ENCODE peak calls at places on chromosomes 13 and 19, in seven cellular contexts. S, I, F, A, T, R and Q are unnamed samples.
A peak's percentile ranks its signal among the peaks of the same experiment; 100 is the strongest.

GRCh38 chr19:11142528-11143171 is 12.9 kb downstream of the SPC24 start:
- DNase-seq in F (peak; percentile 80), A (peak; percentile 87), R (no peak), I (peak; percentile 79), T (peak; percentile 26), S (no peak), Q (peak; percentile 80)

GRCh38 chr13:80473695-80474094 is 132.8 kb upstream of the SPRY2 start:
- DNase-seq in A (peak; percentile 84), S (no peak), R (no peak), F (no peak), T (peak; percentile 79), I (no peak), Q (peak; percentile 94)

GRCh38 chr19:8004723-8005513 is 523 bp downstream of the ELAVL1 start:
- DNase-seq in A (no peak), F (no peak), S (no peak), T (no peak), I (no peak), R (no peak), Q (no peak)

GRCh38 chr13:87656311-87656710 is 14.9 kb upstream of the SLITRK5 start:
- DNase-seq in I (no peak), A (peak; percentile 69), R (no peak), F (no peak), S (no peak), T (no peak), Q (peak; percentile 7)

GRCh38 chr13:113453962-113454361 is 674 bp upstream of the ADPRHL1 start:
- DNase-seq in I (no peak), R (no peak), F (no peak), S (no peak), T (no peak), A (no peak), Q (no peak)

GRCh38 chr19:5742051-5742450 is 21.6 kb downstream of the CATSPERD start:
- DNase-seq in R (no peak), I (no peak), A (no peak), T (no peak), F (no peak), S (no peak), Q (no peak)

GRCh38 chr19:17107546-17108452 is 32.2 kb downstream of the MYO9B start:
- DNase-seq in T (no peak), I (peak; percentile 84), R (no peak), A (peak; percentile 92), F (peak; percentile 85), S (no peak), Q (peak; percentile 96)

GRCh38 chr19:38726761-38727301 is 17.4 kb downstream of the CAPN12 start:
- DNase-seq in R (no peak), T (no peak), S (no peak), A (no peak), F (no peak), I (no peak), Q (no peak)

GRCh38 chr19:6801397-6802086 is 29.0 kb downstream of the VAV1 start:
- DNase-seq in A (no peak), I (peak; percentile 56), F (peak; percentile 89), T (no peak), R (peak; percentile 80), S (peak; percentile 80), Q (peak; percentile 54)

GRCh38 chr13:37995052-37995451 is 125.5 kb upstream of the TRPC4 start:
- DNase-seq in A (peak; percentile 53), S (peak; percentile 69), F (no peak), T (no peak), R (no peak), I (no peak), Q (no peak)

GRCh38 chr19:46394398-46394797 is 19.0 kb downstream of the CCDC8 start:
- DNase-seq in T (no peak), F (no peak), I (no peak), A (no peak), S (no peak), R (no peak), Q (no peak)

GRCh38 chr13:23610966-23611486 is 40.8 kb downstream of the TNFRSF19 start:
- DNase-seq in T (no peak), R (no peak), I (no peak), A (no peak), F (no peak), S (no peak), Q (no peak)

GRCh38 chr19:10858204-10858828 is 10.1 kb downstream of the C19orf38 start:
- DNase-seq in R (no peak), S (no peak), I (no peak), T (no peak), A (no peak), F (no peak), Q (no peak)

GRCh38 chr13:52411629-52412028 is 5.7 kb upstream of the THSD1 start:
- DNase-seq in R (no peak), F (no peak), A (peak; percentile 97), S (no peak), I (no peak), T (no peak), Q (peak; percentile 100)

GRCh38 chr13:113764793-113765190 is 5.8 kb downstream of the TMEM255B start:
- DNase-seq in T (no peak), F (no peak), A (no peak), R (no peak), S (no peak), I (no peak), Q (no peak)

GRCh38 chr13:82747948-82748347 is 1134.3 kb downstream of the SLITRK1 start:
- DNase-seq in T (no peak), F (no peak), A (peak; percentile 33), I (no peak), R (no peak), S (no peak), Q (no peak)